ENCODE peak calls at places on chromosomes 3 and 15, in six cellular contexts. E is SJSA1; O is heart left ventricle; M is effector memory CD4-positive, alpha-beta T cell; V is pancreas; J is cardiac muscle cell. X is an unnamed sample. For H3K9me3, the result is how much of the 10 kb centered on the place peaks cover.

GRCh38 chr3:40333416-40333815 is 23.9 kb downstream of the EIF1B start:
- DNase-seq in J (no peak), V (no peak), E (no peak), M (no peak), O (no peak), X (no peak)

GRCh38 chr3:120438971-120439370 is 11.8 kb downstream of the FSTL1 start:
- DNase-seq in V (peak), M (no peak), E (peak), O (peak), J (no peak), X (no peak)

GRCh38 chr3:21665444-21665843 is 85.6 kb downstream of the ZNF385D start:
- DNase-seq in J (no peak), E (no peak), M (no peak), O (no peak), V (no peak), X (no peak)

GRCh38 chr15:60414016-60414682 is 16.4 kb upstream of the ANXA2 start:
- DNase-seq in M (no peak), V (no peak), O (no peak), E (no peak), J (no peak), X (no peak)

GRCh38 chr3:117063910-117064309 is 354.3 kb downstream of the TUSC7 start:
- DNase-seq in E (no peak), O (no peak), M (no peak), V (no peak), J (no peak), X (no peak)

GRCh38 chr15:58457466-58457965 is 25.7 kb downstream of the LIPC start:
- DNase-seq in O (no peak), M (no peak), E (peak), J (no peak), V (no peak), X (no peak)

GRCh38 chr3:85475346-85475745 is 516.6 kb downstream of the CADM2 start:
- DNase-seq in O (no peak), M (no peak), V (no peak), E (no peak), J (no peak), X (no peak)

GRCh38 chr3:108377384-108377783 is 81.0 kb downstream of the HHLA2 start:
- DNase-seq in E (no peak), V (no peak), M (no peak), J (no peak), O (no peak), X (no peak)

GRCh38 chr3:41660510-41660909 is 301.4 kb downstream of the ULK4 start:
- DNase-seq in M (no peak), J (no peak), O (no peak), V (no peak), E (no peak), X (no peak)

GRCh38 chr3:194664857-194665256 is 7.1 kb downstream of the LSG1 start:
- DNase-seq in M (no peak), V (no peak), J (no peak), E (no peak), O (no peak), X (no peak)

GRCh38 chr3:51751287-51751686 is 27.8 kb downstream of the IQCF6 start:
- DNase-seq in M (no peak), V (no peak), E (no peak), J (no peak), O (no peak), X (no peak)

GRCh38 chr3:186719945-186720739 is 3.0 kb downstream of the KNG1 start:
- DNase-seq in O (no peak), V (no peak), J (no peak), E (no peak), M (no peak), X (no peak)

GRCh38 chr15:50452927-50453326 is 28.7 kb downstream of the USP8 start:
- DNase-seq in J (no peak), O (no peak), V (no peak), M (no peak), E (no peak), X (no peak)

GRCh38 chr3:127162947-127163645 is 29.8 kb upstream of the PRR23E start:
- DNase-seq in O (no peak), M (no peak), V (no peak), J (peak), E (no peak), X (no peak)

GRCh38 chr3:83882701-83883100 is 1076.1 kb upstream of the CADM2 start:
- DNase-seq in J (no peak), O (no peak), V (no peak), E (no peak), M (no peak), X (no peak)

GRCh38 chr3:76610150-76610549 is 429.7 kb upstream of the ROBO2 start:
- DNase-seq in V (no peak), M (no peak), O (no peak), E (no peak), J (no peak), X (no peak)

GRCh38 chr15:33104276-33104675 is 90.2 kb downstream of the FMN1 start:
- DNase-seq in O (no peak), J (no peak), V (no peak), M (no peak), E (no peak), X (no peak)

GRCh38 chr3:45119824-45120614 is 26.2 kb downstream of the CDCP1 start:
- DNase-seq in V (no peak), J (no peak), M (no peak), E (no peak), O (no peak), X (no peak)

GRCh38 chr3:64684715-64685261 is 3.0 kb downstream of the ADAMTS9 start:
- DNase-seq in M (no peak), E (peak), V (peak), J (peak), O (peak), X (no peak)

GRCh38 chr3:101279162-101279561 is 41.2 kb downstream of the IMPG2 start:
- DNase-seq in V (no peak), J (no peak), O (no peak), M (no peak), E (no peak), X (no peak)

GRCh38 chr3:101037613-101038012 is 44.4 kb upstream of the ABI3BP start:
- DNase-seq in M (no peak), E (no peak), V (no peak), J (no peak), O (no peak), X (no peak)

GRCh38 chr15:31442203-31443090 is 115.8 kb downstream of the KLF13 start:
- DNase-seq in V (no peak), O (no peak), M (no peak), E (peak), J (no peak), X (no peak)

GRCh38 chr3:4988815-4989648 is 9.8 kb downstream of the BHLHE40 start:
- DNase-seq in M (no peak), O (no peak), V (peak), E (no peak), J (no peak), X (no peak)

GRCh38 chr3:114879059-114880031 is 267.7 kb downstream of the ZBTB20 start:
- DNase-seq in O (no peak), E (no peak), M (no peak), V (no peak), J (no peak), X (no peak)

GRCh38 chr3:103059481-103059880 is 624.7 kb downstream of the ZPLD1 start:
- DNase-seq in E (no peak), V (no peak), J (no peak), M (no peak), O (no peak), X (no peak)

GRCh38 chr3:16803019-16803418 is 81.7 kb upstream of the PLCL2 start:
- DNase-seq in M (no peak), J (no peak), V (no peak), O (no peak), E (no peak), X (no peak)

DNA sequence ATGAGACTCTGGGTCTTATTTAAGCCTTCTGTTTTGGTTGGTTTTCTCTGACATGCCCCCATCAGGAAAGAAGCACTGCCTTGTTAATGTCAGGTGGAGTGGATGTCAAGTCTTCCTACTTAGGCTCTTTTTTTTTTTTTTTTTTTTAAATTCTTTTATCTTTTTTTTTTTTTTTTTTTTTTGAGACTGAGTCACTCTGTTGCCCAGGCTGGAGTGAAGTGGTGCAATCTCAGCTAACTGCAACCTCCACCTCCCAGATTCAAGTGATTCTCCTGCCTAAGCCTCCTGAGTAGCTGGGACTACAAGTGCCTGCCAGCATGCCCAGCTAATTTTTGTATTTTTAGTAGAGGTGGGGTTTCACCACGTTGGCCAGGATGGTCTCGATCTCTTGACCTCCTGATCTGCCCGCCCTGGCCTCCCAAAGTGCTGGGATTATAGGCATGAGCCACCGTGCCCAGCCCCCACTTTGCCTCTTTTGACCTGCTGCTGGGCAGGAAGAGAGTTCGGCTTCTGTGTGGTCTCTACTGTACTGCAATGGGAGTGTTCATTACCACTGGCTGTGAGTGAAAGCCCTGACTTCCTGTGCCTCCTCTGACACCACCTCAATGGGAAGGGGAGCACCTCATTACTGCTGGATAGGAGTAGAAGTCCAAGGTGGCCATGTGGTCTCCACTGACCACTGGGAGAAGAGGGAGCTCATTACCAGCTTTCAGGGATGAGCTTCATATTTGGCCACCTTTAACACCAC is 10.9 kb downstream of the CTDSPL start:
- DNase-seq in J (no peak), O (no peak), E (no peak), V (no peak), M (no peak), X (no peak)
- H3K9me3 ChIP-seq in J (under half), O (under half), E (under half), V (under half), M (under half), X (under half)

GRCh38 chr15:41629436-41629835 is 30.8 kb upstream of the MGA start:
- DNase-seq in O (no peak), V (no peak), E (no peak), J (no peak), M (no peak), X (no peak)

GRCh38 chr15:41629883-41630282 is 30.3 kb upstream of the MGA start:
- DNase-seq in J (no peak), M (no peak), E (no peak), V (no peak), O (no peak), X (no peak)

GRCh38 chr15:41631880-41632279 is 28.3 kb upstream of the MGA start:
- DNase-seq in V (no peak), M (no peak), J (no peak), E (no peak), O (no peak), X (no peak)

GRCh38 chr15:41633609-41634008 is 26.6 kb upstream of the MGA start:
- DNase-seq in O (no peak), J (no peak), M (no peak), E (no peak), V (no peak), X (no peak)

GRCh38 chr15:41630616-41631218 is 29.5 kb upstream of the MGA start:
- DNase-seq in J (no peak), V (no peak), E (no peak), M (no peak), O (no peak), X (no peak)
- H3K4me3 ChIP-seq in J (no peak), V (no peak), E (no peak), M (no peak), O (no peak), X (no peak)

GRCh38 chr3:6439824-6440223 is 421.1 kb upstream of the GRM7 start:
- DNase-seq in E (no peak), M (no peak), O (no peak), J (no peak), V (no peak), X (no peak)

GRCh38 chr3:6437631-6438030 is 423.3 kb upstream of the GRM7 start:
- DNase-seq in E (no peak), M (no peak), O (no peak), V (no peak), J (no peak), X (no peak)

DNA sequence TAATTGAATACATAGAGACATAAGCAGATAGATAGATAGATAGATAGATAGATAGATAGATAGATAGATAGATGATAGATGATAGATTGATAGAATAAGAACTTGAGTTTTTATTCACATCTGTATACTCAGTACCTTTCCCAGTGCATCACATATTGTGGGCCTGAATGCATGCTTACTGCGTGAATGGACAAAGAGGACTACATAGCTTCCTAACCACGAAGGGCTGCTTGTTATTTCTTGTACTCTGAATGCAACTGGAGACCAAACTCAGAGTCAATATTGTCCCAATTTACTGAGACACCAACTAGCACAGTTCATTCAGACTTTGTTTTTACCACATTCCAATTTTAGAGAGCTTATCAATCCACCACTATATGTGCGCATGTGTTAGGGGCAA is 422.9 kb upstream of the GRM7 start:
- DNase-seq in J (no peak), E (no peak), V (no peak), O (no peak), M (no peak), X (no peak)
- H3K9me3 ChIP-seq in J (under half), E (under half), V (under half), O (under half), M (under half), X (under half)

GRCh38 chr15:25860885-25861866 is 2.0 kb downstream of the ATP10A start:
- DNase-seq in M (no peak), O (no peak), J (no peak), V (no peak), E (no peak), X (no peak)

GRCh38 chr15:25862087-25862468 is 1.0 kb downstream of the ATP10A start:
- DNase-seq in M (no peak), V (no peak), O (no peak), J (no peak), E (no peak), X (no peak)

GRCh38 chr15:25858952-25859760 is 4.0 kb downstream of the ATP10A start:
- DNase-seq in J (no peak), O (no peak), V (no peak), M (no peak), E (no peak), X (no peak)

GRCh38 chr15:25862469-25863066 is 559 bp downstream of the ATP10A start:
- DNase-seq in E (no peak), V (no peak), M (peak), J (peak), O (no peak), X (peak)

GRCh38 chr15:25859838-25860645 is 3.1 kb downstream of the ATP10A start:
- DNase-seq in J (no peak), O (no peak), E (no peak), M (peak), V (no peak), X (peak)
- H3K4me3 ChIP-seq in J (no peak), O (no peak), E (no peak), M (peak), V (no peak), X (no peak)

DNA sequence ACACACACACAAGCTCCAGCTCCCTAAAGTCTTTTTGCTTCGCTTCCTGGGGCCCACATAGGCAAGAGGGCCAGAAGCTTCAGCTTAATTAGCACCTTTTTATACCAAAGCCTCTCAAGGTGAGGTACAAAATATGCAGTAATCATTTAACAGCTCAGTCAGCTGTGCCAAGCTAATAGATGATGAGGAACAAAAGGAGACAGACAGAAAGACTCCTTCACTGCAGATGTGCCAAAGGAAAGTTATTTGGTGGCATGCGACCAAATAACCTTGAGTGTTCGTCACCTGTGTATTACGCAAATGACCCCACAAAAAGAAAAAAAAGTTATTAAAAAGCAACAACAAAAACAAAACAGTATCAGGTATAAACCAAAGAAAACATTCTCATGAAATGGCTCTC is 325.8 kb upstream of the IGF1R start:
- DNase-seq in O (no peak), V (no peak), J (no peak), E (no peak), M (no peak), X (no peak)
- H3K9me3 ChIP-seq in O (under half), V (under half), J (under half), E (under half), M (under half), X (under half)

X was measured in lung.